ENCODE peak calls at places on chromosomes 3 and 15, in nine cellular contexts. E is putamen; F is activated CD8-positive, alpha-beta memory T cell treated with anti-CD3 and anti-CD28 coated beads, Interleukin-2, amount 50 U/mL, for 48 hours; L is AG04450; K is NCI-H446; P is cerebellum; G is cardiac fibroblast; H is retina; J is Ammon's horn. D is an unnamed sample.

GRCh38 chr3:50345586-50345985 is at the start of gene ZMYND10:
- DNase-seq in E (no peak), F (peak), L (no peak), K (no peak), P (peak), G (peak), H (peak), J (no peak), D (no peak)

GRCh38 chr3:183591881-183592521 is 36.5 kb upstream of the KLHL6 start:
- DNase-seq in E (no peak), F (no peak), L (no peak), K (no peak), P (no peak), G (peak), H (no peak), J (no peak), D (no peak)

GRCh38 chr15:94305133-94305532 is 73.8 kb downstream of the MCTP2 start:
- DNase-seq in E (no peak), F (no peak), L (no peak), K (no peak), P (no peak), G (no peak), H (no peak), J (no peak), D (no peak)

GRCh38 chr15:62068787-62069170 is 2.0 kb downstream of the C2CD4A start:
- DNase-seq in E (no peak), F (no peak), L (no peak), K (no peak), P (no peak), G (peak), H (no peak), J (no peak), D (no peak)

GRCh38 chr15:70555713-70556112 is 207.6 kb downstream of the UACA start:
- DNase-seq in E (no peak), F (peak), L (no peak), K (no peak), P (no peak), G (no peak), H (no peak), J (no peak), D (no peak)

GRCh38 chr3:143065364-143065763 is 54.2 kb upstream of the CHST2 start:
- DNase-seq in E (no peak), F (no peak), L (no peak), K (no peak), P (no peak), G (no peak), H (no peak), J (no peak), D (no peak)

GRCh38 chr3:156820687-156821070 is 5.5 kb upstream of the LEKR1 start:
- DNase-seq in E (no peak), F (no peak), L (no peak), K (no peak), P (no peak), G (no peak), H (no peak), J (no peak), D (no peak)

GRCh38 chr15:74531144-74531811 is 9.7 kb upstream of the ARID3B start:
- DNase-seq in E (no peak), F (no peak), L (peak), K (no peak), P (no peak), G (peak), H (no peak), J (no peak), D (no peak)

GRCh38 chr15:90557651-90558084 is 27.9 kb downstream of the CRTC3 start:
- DNase-seq in E (peak), F (no peak), L (no peak), K (no peak), P (peak), G (peak), H (no peak), J (peak), D (no peak)

D was measured in mesenteric fat pad.